ENCODE peak calls at places on chromosome 14, in seven cellular contexts. M, V, P, K, S, C and R are unnamed samples.
A peak's percentile ranks its signal among the peaks of the same experiment; 100 is the strongest.

GRCh38 chr14:38044710-38045109 is 163.0 kb upstream of the SSTR1 start:
- DNase-seq in M (no peak), V (no peak), P (no peak), K (no peak), S (no peak), C (no peak), R (no peak)

GRCh38 chr14:55585854-55586253 is 5.8 kb downstream of the KTN1 start:
- DNase-seq in M (no peak), V (peak; percentile 41), P (no peak), K (no peak), S (no peak), C (no peak), R (no peak)

GRCh38 chr14:68468437-68469207 is 324.2 kb downstream of the ZFP36L1 start:
- DNase-seq in M (no peak), V (peak; percentile 67), P (no peak), K (no peak), S (no peak), C (no peak), R (no peak)

GRCh38 chr14:75249251-75249957 is 29.2 kb upstream of the FOS start:
- DNase-seq in M (peak; percentile 61), V (no peak), P (no peak), K (no peak), S (no peak), C (no peak), R (no peak)

GRCh38 chr14:68676511-68676943 is 116.3 kb downstream of the ZFP36L1 start:
- DNase-seq in M (no peak), V (no peak), P (no peak), K (no peak), S (no peak), C (peak; percentile 86), R (no peak)

GRCh38 chr14:92780444-92780843 is 13.7 kb upstream of the GOLGA5 start:
- DNase-seq in M (no peak), V (peak; percentile 32), P (no peak), K (no peak), S (no peak), C (no peak), R (no peak)

GRCh38 chr14:38189930-38190726 is 17.6 kb upstream of the SSTR1 start:
- DNase-seq in M (peak; percentile 70), V (no peak), P (no peak), K (no peak), S (no peak), C (no peak), R (peak; percentile 69)

GRCh38 chr14:76937181-76938091 is 91.1 kb downstream of the IRF2BPL start:
- DNase-seq in M (peak; percentile 60), V (peak; percentile 91), P (peak; percentile 93), K (peak; percentile 78), S (no peak), C (no peak), R (peak; percentile 83)

GRCh38 chr14:79584679-79585078 is 626.6 kb downstream of the DIO2 start:
- DNase-seq in M (no peak), V (peak; percentile 70), P (no peak), K (no peak), S (no peak), C (no peak), R (no peak)

GRCh38 chr14:101131451-101131916 is 228.0 kb upstream of the RTL1 start:
- DNase-seq in M (no peak), V (no peak), P (peak; percentile 78), K (no peak), S (no peak), C (no peak), R (peak; percentile 82)

GRCh38 chr14:86022031-86022629 is 492.2 kb downstream of the FLRT2 start:
- DNase-seq in M (no peak), V (no peak), P (no peak), K (no peak), S (no peak), C (no peak), R (no peak)

GRCh38 chr14:57865450-57866198 is at the start of gene SLC35F4:
- DNase-seq in M (peak; percentile 96), V (peak; percentile 33), P (peak; percentile 22), K (no peak), S (no peak), C (peak; percentile 34), R (peak; percentile 97)

GRCh38 chr14:96086032-96086431 is 46.9 kb downstream of the C14orf132 start:
- DNase-seq in M (no peak), V (peak; percentile 70), P (no peak), K (no peak), S (no peak), C (no peak), R (no peak)

GRCh38 chr14:42980419-42980818 is 1373.7 kb downstream of the LRFN5 start:
- DNase-seq in M (peak; percentile 36), V (no peak), P (no peak), K (no peak), S (no peak), C (no peak), R (peak; percentile 53)

GRCh38 chr14:48955857-48956256 is 630.3 kb downstream of the RPS29 start:
- DNase-seq in M (no peak), V (no peak), P (no peak), K (no peak), S (no peak), C (no peak), R (no peak)

GRCh38 chr14:70821916-70822705 is 12.8 kb upstream of the MAP3K9 start:
- DNase-seq in M (peak; percentile 77), V (peak; percentile 75), P (peak; percentile 87), K (peak; percentile 53), S (no peak), C (peak; percentile 66), R (peak; percentile 82)

GRCh38 chr14:80491131-80491530 is 279.8 kb upstream of the DIO2 start:
- DNase-seq in M (peak; percentile 47), V (peak; percentile 54), P (no peak), K (peak; percentile 57), S (no peak), C (no peak), R (peak; percentile 69)

GRCh38 chr14:39434401-39434800 is 2.2 kb upstream of the FBXO33 start:
- DNase-seq in M (no peak), V (no peak), P (no peak), K (no peak), S (no peak), C (no peak), R (no peak)

GRCh38 chr14:36647827-36648753 is 13.6 kb upstream of the PAX9 start:
- DNase-seq in M (peak; percentile 91), V (peak; percentile 23), P (peak; percentile 55), K (no peak), S (no peak), C (no peak), R (peak; percentile 91)

GRCh38 chr14:75279153-75279738 is 618 bp downstream of the FOS start:
- DNase-seq in M (peak; percentile 46), V (peak; percentile 83), P (peak; percentile 53), K (peak; percentile 84), S (no peak), C (peak; percentile 31), R (no peak)

GRCh38 chr14:60249321-60250251 is 565 bp downstream of the PPM1A start:
- DNase-seq in M (peak; percentile 87), V (peak; percentile 75), P (peak; percentile 94), K (peak; percentile 72), S (no peak), C (peak; percentile 83), R (peak; percentile 92)

GRCh38 chr14:53327716-53328115 is 174.6 kb upstream of the DDHD1 start:
- DNase-seq in M (no peak), V (peak; percentile 66), P (no peak), K (no peak), S (no peak), C (no peak), R (no peak)

GRCh38 chr14:105168496-105168978 is at the start of gene JAG2:
- DNase-seq in M (peak; percentile 77), V (peak; percentile 24), P (peak; percentile 84), K (peak; percentile 72), S (no peak), C (peak; percentile 86), R (peak; percentile 88)

DNA sequence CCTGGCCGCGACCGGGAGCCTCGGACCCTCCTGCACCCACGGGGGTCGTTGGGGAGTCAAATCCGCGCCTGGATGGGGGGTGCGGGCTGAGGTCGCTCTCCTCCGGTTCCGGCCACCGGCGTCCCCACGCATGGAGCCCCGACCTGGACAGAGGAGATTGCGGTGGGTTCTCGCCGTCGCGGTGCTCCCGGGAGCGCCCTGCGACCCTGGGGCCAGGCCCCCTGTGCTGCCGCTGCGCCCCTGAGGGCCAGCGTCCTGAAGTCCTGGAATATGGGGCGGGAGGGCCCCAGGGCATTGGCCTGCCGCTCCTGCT is 345 bp downstream of the ASPG start:
- DNase-seq in M (peak; percentile 21), V (no peak), P (peak; percentile 33), K (no peak), S (no peak), C (no peak), R (no peak)
- H3K4me3 ChIP-seq in M (peak overlapping the region; percentile 62), V (no peak overlapping the region), P (no peak overlapping the region), K (peak overlapping the region; percentile 23), S (peak overlapping the region; percentile 17), C (no peak overlapping the region), R (no peak overlapping the region)

GRCh38 chr14:24376448-24377070 is 8.6 kb downstream of the NFATC4 start:
- DNase-seq in M (peak; percentile 97), V (no peak), P (no peak), K (no peak), S (no peak), C (no peak), R (peak; percentile 89)
- H3K27ac ChIP-seq in M (peak overlapping the region; percentile 34), V (no peak overlapping the region), P (no peak overlapping the region), K (no peak overlapping the region), S (no peak overlapping the region), C (no peak overlapping the region), R (no peak overlapping the region)

GRCh38 chr14:24171422-24172260 is at the start of gene REC8:
- DNase-seq in M (peak; percentile 100), V (peak; percentile 98), P (peak; percentile 97), K (peak; percentile 74), S (peak; percentile 38), C (peak; percentile 99), R (peak; percentile 100)
- H3K4me3 ChIP-seq in M (peak within 1 kb of the TSS; percentile 81), V (peak within 1 kb of the TSS; percentile 21), P (peak within 1 kb of the TSS; percentile 46), K (peak within 1 kb of the TSS; percentile 24), S (peak within 1 kb of the TSS; percentile 58), C (peak within 1 kb of the TSS; percentile 75), R (peak within 1 kb of the TSS; percentile 85)

GRCh38 chr14:89337912-89338311 is 79.1 kb downstream of the FOXN3 start:
- DNase-seq in M (no peak), V (peak; percentile 35), P (no peak), K (peak; percentile 40), S (no peak), C (no peak), R (no peak)

GRCh38 chr14:89337161-89337560 is 79.9 kb downstream of the FOXN3 start:
- DNase-seq in M (peak; percentile 45), V (no peak), P (no peak), K (no peak), S (no peak), C (no peak), R (no peak)

GRCh38 chr14:89339579-89339978 is 77.5 kb downstream of the FOXN3 start:
- DNase-seq in M (no peak), V (no peak), P (no peak), K (no peak), S (no peak), C (no peak), R (no peak)

GRCh38 chr14:89339158-89339557 is 77.9 kb downstream of the FOXN3 start:
- DNase-seq in M (no peak), V (no peak), P (no peak), K (no peak), S (no peak), C (no peak), R (no peak)

DNA sequence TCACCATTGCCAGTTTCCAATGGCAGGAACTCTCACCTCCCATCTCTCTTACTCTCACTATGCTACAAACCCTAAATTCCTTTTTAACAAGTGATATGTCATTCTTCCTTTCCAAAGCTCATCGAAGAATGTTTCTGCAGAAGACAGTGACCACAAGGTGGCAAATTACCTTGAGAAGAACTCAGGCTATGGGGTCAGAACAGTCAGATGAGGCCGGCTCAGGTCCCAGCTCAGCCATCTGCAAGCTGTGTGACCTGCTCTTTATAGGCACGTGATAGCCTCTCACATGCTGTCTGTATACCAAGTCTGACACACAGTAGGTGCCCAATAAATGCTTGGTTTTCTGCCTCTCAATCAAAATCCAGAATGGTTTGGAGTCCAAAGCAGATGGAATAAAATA is 80.7 kb downstream of the FOXN3 start:
- DNase-seq in M (peak; percentile 55), V (no peak), P (no peak), K (no peak), S (no peak), C (peak; percentile 36), R (no peak)
- H3K27ac ChIP-seq in M (no peak overlapping the region), V (no peak overlapping the region), P (no peak overlapping the region), K (no peak overlapping the region), S (peak overlapping the region; percentile 10), C (no peak overlapping the region), R (peak overlapping the region; percentile 85)